ENCODE peak calls at places on chromosome 9, in ten cellular contexts. One of them, this sample, is unnamed.

GRCh38 chr9:38154501-38155421 is 85.7 kb upstream of the SHB start:
- DNase-seq in fibroblast of pulmonary artery: no peak
- DNase-seq in GM23248: no peak
- DNase-seq in bronchial epithelial cell: peak; percentile 49
- DNase-seq in fibroblast of lung: no peak
- DNase-seq in GM12865: no peak
- DNase-seq in GM23338: no peak
- DNase-seq in cardiac fibroblast: no peak
- DNase-seq in upper lobe of right lung: no peak
- DNase-seq in AG09309: no peak
- DNase-seq in this sample: no peak

GRCh38 chr9:128098936-128099931 is 28.3 kb downstream of the PTGES2 start:
- DNase-seq in GM12865: no peak
- DNase-seq in cardiac fibroblast: peak; percentile 57
- DNase-seq in GM23248: peak; percentile 67
- DNase-seq in GM23338: no peak
- DNase-seq in upper lobe of right lung: no peak
- DNase-seq in bronchial epithelial cell: no peak
- DNase-seq in fibroblast of lung: peak; percentile 66
- DNase-seq in AG09309: no peak
- DNase-seq in fibroblast of pulmonary artery: peak; percentile 39
- DNase-seq in this sample: no peak

GRCh38 chr9:10048994-10049393 is 563.8 kb downstream of the PTPRD start:
- DNase-seq in GM23248: no peak
- DNase-seq in upper lobe of right lung: no peak
- DNase-seq in cardiac fibroblast: no peak
- DNase-seq in fibroblast of lung: no peak
- DNase-seq in GM23338: no peak
- DNase-seq in AG09309: no peak
- DNase-seq in fibroblast of pulmonary artery: no peak
- DNase-seq in bronchial epithelial cell: no peak
- DNase-seq in GM12865: no peak
- DNase-seq in this sample: no peak

GRCh38 chr9:137320555-137321384 is 18.7 kb upstream of the NRARP start:
- DNase-seq in GM23338: peak; percentile 65
- DNase-seq in upper lobe of right lung: peak; percentile 66
- DNase-seq in AG09309: no peak
- DNase-seq in GM23248: no peak
- DNase-seq in bronchial epithelial cell: no peak
- DNase-seq in fibroblast of lung: no peak
- DNase-seq in cardiac fibroblast: no peak
- DNase-seq in GM12865: peak; percentile 52
- DNase-seq in fibroblast of pulmonary artery: no peak
- DNase-seq in this sample: no peak

GRCh38 chr9:72931437-72931836 is 21.4 kb downstream of the ALDH1A1 start:
- DNase-seq in fibroblast of pulmonary artery: no peak
- DNase-seq in GM12865: no peak
- DNase-seq in cardiac fibroblast: no peak
- DNase-seq in GM23338: no peak
- DNase-seq in GM23248: no peak
- DNase-seq in fibroblast of lung: peak; percentile 33
- DNase-seq in AG09309: no peak
- DNase-seq in bronchial epithelial cell: no peak
- DNase-seq in upper lobe of right lung: no peak
- DNase-seq in this sample: no peak

GRCh38 chr9:120109242-120109641 is 470.7 kb downstream of the CDK5RAP2 start:
- DNase-seq in GM12865: peak; percentile 10
- DNase-seq in fibroblast of lung: no peak
- DNase-seq in cardiac fibroblast: no peak
- DNase-seq in GM23338: peak; percentile 80
- DNase-seq in fibroblast of pulmonary artery: no peak
- DNase-seq in bronchial epithelial cell: no peak
- DNase-seq in upper lobe of right lung: no peak
- DNase-seq in AG09309: no peak
- DNase-seq in GM23248: peak; percentile 24
- DNase-seq in this sample: peak; percentile 58

GRCh38 chr9:114484854-114485443 is 20.3 kb downstream of the WHRN start:
- DNase-seq in cardiac fibroblast: peak; percentile 78
- DNase-seq in GM23248: peak; percentile 88
- DNase-seq in GM23338: no peak
- DNase-seq in fibroblast of lung: peak; percentile 81
- DNase-seq in fibroblast of pulmonary artery: peak; percentile 22
- DNase-seq in bronchial epithelial cell: peak; percentile 82
- DNase-seq in AG09309: peak; percentile 18
- DNase-seq in upper lobe of right lung: no peak
- DNase-seq in GM12865: peak; percentile 82
- DNase-seq in this sample: no peak

GRCh38 chr9:110566156-110566555 is 13.4 kb downstream of the SVEP1 start:
- DNase-seq in GM23338: no peak
- DNase-seq in upper lobe of right lung: no peak
- DNase-seq in cardiac fibroblast: no peak
- DNase-seq in GM12865: no peak
- DNase-seq in fibroblast of lung: no peak
- DNase-seq in fibroblast of pulmonary artery: no peak
- DNase-seq in GM23248: no peak
- DNase-seq in bronchial epithelial cell: no peak
- DNase-seq in AG09309: no peak
- DNase-seq in this sample: no peak

GRCh38 chr9:126030716-126031115 is 283.5 kb downstream of the PBX3 start:
- DNase-seq in fibroblast of pulmonary artery: no peak
- DNase-seq in fibroblast of lung: no peak
- DNase-seq in cardiac fibroblast: no peak
- DNase-seq in GM12865: no peak
- DNase-seq in GM23338: no peak
- DNase-seq in GM23248: no peak
- DNase-seq in upper lobe of right lung: no peak
- DNase-seq in bronchial epithelial cell: no peak
- DNase-seq in AG09309: no peak
- DNase-seq in this sample: no peak

GRCh38 chr9:118721923-118722322 is 647.3 kb downstream of the BRINP1 start:
- DNase-seq in fibroblast of pulmonary artery: no peak
- DNase-seq in AG09309: no peak
- DNase-seq in upper lobe of right lung: no peak
- DNase-seq in bronchial epithelial cell: no peak
- DNase-seq in cardiac fibroblast: no peak
- DNase-seq in GM12865: no peak
- DNase-seq in GM23248: no peak
- DNase-seq in fibroblast of lung: no peak
- DNase-seq in GM23338: no peak
- DNase-seq in this sample: no peak

GRCh38 chr9:12774861-12775367 is at the start of gene LURAP1L:
- DNase-seq in GM23248: peak; percentile 83
- DNase-seq in cardiac fibroblast: peak; percentile 82
- DNase-seq in AG09309: no peak
- DNase-seq in GM23338: peak; percentile 85
- DNase-seq in fibroblast of pulmonary artery: peak; percentile 80
- DNase-seq in bronchial epithelial cell: peak; percentile 78
- DNase-seq in GM12865: no peak
- DNase-seq in fibroblast of lung: peak; percentile 76
- DNase-seq in upper lobe of right lung: no peak
- DNase-seq in this sample: peak; percentile 47

GRCh38 chr9:676780-677458 is 164.6 kb upstream of the DMRT1 start:
- DNase-seq in GM23338: no peak
- DNase-seq in upper lobe of right lung: no peak
- DNase-seq in AG09309: no peak
- DNase-seq in fibroblast of lung: peak; percentile 45
- DNase-seq in GM23248: no peak
- DNase-seq in cardiac fibroblast: no peak
- DNase-seq in bronchial epithelial cell: peak; percentile 88
- DNase-seq in GM12865: no peak
- DNase-seq in fibroblast of pulmonary artery: no peak
- DNase-seq in this sample: no peak

GRCh38 chr9:134335095-134335489 is 8.8 kb downstream of the RXRA start:
- DNase-seq in fibroblast of lung: no peak
- DNase-seq in cardiac fibroblast: peak; percentile 29
- DNase-seq in GM23248: peak; percentile 59
- DNase-seq in upper lobe of right lung: no peak
- DNase-seq in GM12865: no peak
- DNase-seq in bronchial epithelial cell: peak; percentile 66
- DNase-seq in GM23338: no peak
- DNase-seq in AG09309: no peak
- DNase-seq in fibroblast of pulmonary artery: no peak
- DNase-seq in this sample: no peak

GRCh38 chr9:92730897-92731296 is 33.7 kb downstream of the BICD2 start:
- DNase-seq in upper lobe of right lung: peak; percentile 57
- DNase-seq in GM23338: no peak
- DNase-seq in bronchial epithelial cell: no peak
- DNase-seq in fibroblast of lung: no peak
- DNase-seq in fibroblast of pulmonary artery: no peak
- DNase-seq in AG09309: no peak
- DNase-seq in GM23248: no peak
- DNase-seq in cardiac fibroblast: no peak
- DNase-seq in GM12865: no peak
- DNase-seq in this sample: no peak

GRCh38 chr9:92727716-92728700 is 36.6 kb downstream of the BICD2 start:
- DNase-seq in GM12865: no peak
- DNase-seq in cardiac fibroblast: no peak
- DNase-seq in fibroblast of pulmonary artery: no peak
- DNase-seq in upper lobe of right lung: peak; percentile 21
- DNase-seq in bronchial epithelial cell: no peak
- DNase-seq in GM23248: no peak
- DNase-seq in AG09309: no peak
- DNase-seq in fibroblast of lung: no peak
- DNase-seq in GM23338: no peak
- DNase-seq in this sample: no peak

GRCh38 chr9:92729735-92730155 is 34.9 kb downstream of the BICD2 start:
- DNase-seq in bronchial epithelial cell: no peak
- DNase-seq in upper lobe of right lung: peak; percentile 53
- DNase-seq in cardiac fibroblast: no peak
- DNase-seq in GM23248: no peak
- DNase-seq in GM12865: no peak
- DNase-seq in AG09309: no peak
- DNase-seq in fibroblast of lung: no peak
- DNase-seq in fibroblast of pulmonary artery: no peak
- DNase-seq in GM23338: no peak
- DNase-seq in this sample: no peak

GRCh38 chr9:92726971-92727715 is 37.5 kb downstream of the BICD2 start:
- DNase-seq in GM12865: no peak
- DNase-seq in fibroblast of pulmonary artery: peak; percentile 62
- DNase-seq in AG09309: no peak
- DNase-seq in cardiac fibroblast: peak; percentile 71
- DNase-seq in bronchial epithelial cell: no peak
- DNase-seq in GM23248: no peak
- DNase-seq in fibroblast of lung: no peak
- DNase-seq in GM23338: no peak
- DNase-seq in upper lobe of right lung: no peak
- DNase-seq in this sample: no peak

GRCh38 chr9:92728831-92729734 is 35.5 kb downstream of the BICD2 start:
- DNase-seq in GM23338: peak; percentile 51
- DNase-seq in AG09309: no peak
- DNase-seq in fibroblast of pulmonary artery: no peak
- DNase-seq in fibroblast of lung: no peak
- DNase-seq in bronchial epithelial cell: no peak
- DNase-seq in GM12865: peak; percentile 69
- DNase-seq in cardiac fibroblast: peak; percentile 37
- DNase-seq in upper lobe of right lung: peak; percentile 74
- DNase-seq in GM23248: peak; percentile 60
- DNase-seq in this sample: no peak
- H3K4me3 ChIP-seq in GM23338: no peak overlapping the region
- H3K4me3 ChIP-seq in AG09309: no peak overlapping the region
- H3K4me3 ChIP-seq in fibroblast of pulmonary artery: no peak overlapping the region
- H3K4me3 ChIP-seq in fibroblast of lung: no peak overlapping the region
- H3K4me3 ChIP-seq in bronchial epithelial cell: no peak overlapping the region
- H3K4me3 ChIP-seq in GM12865: no peak overlapping the region
- H3K4me3 ChIP-seq in cardiac fibroblast: no peak overlapping the region
- H3K4me3 ChIP-seq in upper lobe of right lung: no peak overlapping the region
- H3K4me3 ChIP-seq in GM23248: no peak overlapping the region
- H3K4me3 ChIP-seq in this sample: no peak overlapping the region

GRCh38 chr9:70600479-70600878 is 186.0 kb upstream of the KLF9 start:
- DNase-seq in GM23338: no peak
- DNase-seq in fibroblast of lung: peak; percentile 84
- DNase-seq in GM23248: peak; percentile 82
- DNase-seq in fibroblast of pulmonary artery: peak; percentile 85
- DNase-seq in upper lobe of right lung: no peak
- DNase-seq in cardiac fibroblast: peak; percentile 71
- DNase-seq in bronchial epithelial cell: no peak
- DNase-seq in GM12865: no peak
- DNase-seq in AG09309: peak; percentile 75
- DNase-seq in this sample: peak; percentile 15
- H3K4me3 ChIP-seq in GM23338: no peak overlapping the region
- H3K4me3 ChIP-seq in fibroblast of lung: no peak overlapping the region
- H3K4me3 ChIP-seq in GM23248: peak overlapping the region; percentile 61
- H3K4me3 ChIP-seq in fibroblast of pulmonary artery: peak overlapping the region; percentile 16
- H3K4me3 ChIP-seq in upper lobe of right lung: no peak overlapping the region
- H3K4me3 ChIP-seq in cardiac fibroblast: no peak overlapping the region
- H3K4me3 ChIP-seq in bronchial epithelial cell: no peak overlapping the region
- H3K4me3 ChIP-seq in GM12865: no peak overlapping the region
- H3K4me3 ChIP-seq in AG09309: no peak overlapping the region
- H3K4me3 ChIP-seq in this sample: no peak overlapping the region

GRCh38 chr9:32264171-32264862 is 120.1 kb upstream of the ACO1 start:
- DNase-seq in GM12865: no peak
- DNase-seq in bronchial epithelial cell: peak; percentile 30
- DNase-seq in GM23338: peak; percentile 75
- DNase-seq in cardiac fibroblast: peak; percentile 18
- DNase-seq in upper lobe of right lung: no peak
- DNase-seq in AG09309: no peak
- DNase-seq in fibroblast of pulmonary artery: peak; percentile 36
- DNase-seq in fibroblast of lung: peak; percentile 12
- DNase-seq in GM23248: peak; percentile 12
- DNase-seq in this sample: peak; percentile 9

GRCh38 chr9:32255026-32255425 is 129.4 kb upstream of the ACO1 start:
- DNase-seq in GM23338: no peak
- DNase-seq in GM12865: no peak
- DNase-seq in AG09309: no peak
- DNase-seq in bronchial epithelial cell: no peak
- DNase-seq in cardiac fibroblast: no peak
- DNase-seq in GM23248: no peak
- DNase-seq in fibroblast of pulmonary artery: no peak
- DNase-seq in fibroblast of lung: no peak
- DNase-seq in upper lobe of right lung: no peak
- DNase-seq in this sample: no peak

GRCh38 chr9:32265037-32265436 is 119.4 kb upstream of the ACO1 start:
- DNase-seq in GM12865: no peak
- DNase-seq in bronchial epithelial cell: no peak
- DNase-seq in GM23338: no peak
- DNase-seq in AG09309: no peak
- DNase-seq in upper lobe of right lung: no peak
- DNase-seq in cardiac fibroblast: no peak
- DNase-seq in GM23248: no peak
- DNase-seq in fibroblast of lung: no peak
- DNase-seq in fibroblast of pulmonary artery: no peak
- DNase-seq in this sample: no peak

GRCh38 chr9:32258482-32258881 is 126.0 kb upstream of the ACO1 start:
- DNase-seq in cardiac fibroblast: no peak
- DNase-seq in fibroblast of lung: no peak
- DNase-seq in GM12865: no peak
- DNase-seq in AG09309: no peak
- DNase-seq in fibroblast of pulmonary artery: no peak
- DNase-seq in GM23248: no peak
- DNase-seq in GM23338: no peak
- DNase-seq in upper lobe of right lung: no peak
- DNase-seq in bronchial epithelial cell: no peak
- DNase-seq in this sample: no peak

GRCh38 chr9:32260481-32260880 is 124.0 kb upstream of the ACO1 start:
- DNase-seq in GM23338: no peak
- DNase-seq in fibroblast of lung: no peak
- DNase-seq in AG09309: no peak
- DNase-seq in GM23248: no peak
- DNase-seq in bronchial epithelial cell: no peak
- DNase-seq in upper lobe of right lung: no peak
- DNase-seq in fibroblast of pulmonary artery: no peak
- DNase-seq in GM12865: no peak
- DNase-seq in cardiac fibroblast: no peak
- DNase-seq in this sample: no peak
- H3K4me3 ChIP-seq in GM23338: no peak overlapping the region
- H3K4me3 ChIP-seq in fibroblast of lung: no peak overlapping the region
- H3K4me3 ChIP-seq in AG09309: no peak overlapping the region
- H3K4me3 ChIP-seq in GM23248: no peak overlapping the region
- H3K4me3 ChIP-seq in bronchial epithelial cell: no peak overlapping the region
- H3K4me3 ChIP-seq in upper lobe of right lung: no peak overlapping the region
- H3K4me3 ChIP-seq in fibroblast of pulmonary artery: no peak overlapping the region
- H3K4me3 ChIP-seq in GM12865: no peak overlapping the region
- H3K4me3 ChIP-seq in cardiac fibroblast: no peak overlapping the region
- H3K4me3 ChIP-seq in this sample: no peak overlapping the region

GRCh38 chr9:68974901-68975300 is 39.0 kb downstream of the PRKACG start:
- DNase-seq in GM12865: no peak
- DNase-seq in fibroblast of pulmonary artery: no peak
- DNase-seq in cardiac fibroblast: no peak
- DNase-seq in GM23338: no peak
- DNase-seq in GM23248: no peak
- DNase-seq in AG09309: no peak
- DNase-seq in bronchial epithelial cell: no peak
- DNase-seq in fibroblast of lung: no peak
- DNase-seq in upper lobe of right lung: no peak
- DNase-seq in this sample: no peak
- H3K4me3 ChIP-seq in GM12865: no peak overlapping the region
- H3K4me3 ChIP-seq in fibroblast of pulmonary artery: no peak overlapping the region
- H3K4me3 ChIP-seq in cardiac fibroblast: no peak overlapping the region
- H3K4me3 ChIP-seq in GM23338: no peak overlapping the region
- H3K4me3 ChIP-seq in GM23248: no peak overlapping the region
- H3K4me3 ChIP-seq in AG09309: no peak overlapping the region
- H3K4me3 ChIP-seq in bronchial epithelial cell: no peak overlapping the region
- H3K4me3 ChIP-seq in fibroblast of lung: no peak overlapping the region
- H3K4me3 ChIP-seq in upper lobe of right lung: peak overlapping the region; percentile 41
- H3K4me3 ChIP-seq in this sample: no peak overlapping the region

This sample was measured in NT2/D1.